ENCODE peak calls at places on chromosomes 4 and X, in five cellular contexts. One of them, this sample, is unnamed.

GRCh38 chrX:68462653-68463052 is 29.4 kb upstream of the OPHN1 start:
- DNase-seq in HCT116: peak
- DNase-seq in gastrocnemius medialis: no peak
- DNase-seq in GM12878: no peak
- DNase-seq in ovary: no peak
- DNase-seq in this sample: peak

GRCh38 chrX:149540133-149540620 is 635 bp upstream of the EOLA1 start:
- DNase-seq in HCT116: peak
- DNase-seq in ovary: peak
- DNase-seq in GM12878: no peak
- DNase-seq in gastrocnemius medialis: peak
- DNase-seq in this sample: peak

GRCh38 chr4:165737309-165737972 is 135.6 kb upstream of the TLL1 start:
- DNase-seq in gastrocnemius medialis: no peak
- DNase-seq in ovary: no peak
- DNase-seq in HCT116: no peak
- DNase-seq in GM12878: no peak
- DNase-seq in this sample: no peak

GRCh38 chr4:20662851-20663250 is 37.4 kb upstream of the PACRGL start:
- DNase-seq in gastrocnemius medialis: no peak
- DNase-seq in ovary: no peak
- DNase-seq in HCT116: no peak
- DNase-seq in GM12878: no peak
- DNase-seq in this sample: no peak

GRCh38 chr4:2428496-2429213 is 9.9 kb downstream of the CFAP99 start:
- DNase-seq in HCT116: no peak
- DNase-seq in gastrocnemius medialis: no peak
- DNase-seq in GM12878: no peak
- DNase-seq in ovary: no peak
- DNase-seq in this sample: no peak

GRCh38 chr4:151266542-151266941 is 10.4 kb upstream of the PRSS48 start:
- DNase-seq in HCT116: no peak
- DNase-seq in gastrocnemius medialis: no peak
- DNase-seq in GM12878: no peak
- DNase-seq in ovary: no peak
- DNase-seq in this sample: no peak

GRCh38 chrX:110341189-110342035 is 17.2 kb upstream of the RTL9 start:
- DNase-seq in ovary: no peak
- DNase-seq in HCT116: peak
- DNase-seq in GM12878: no peak
- DNase-seq in gastrocnemius medialis: no peak
- DNase-seq in this sample: no peak

GRCh38 chr4:100869266-100869665 is 351.4 kb upstream of the EMCN start:
- DNase-seq in gastrocnemius medialis: no peak
- DNase-seq in HCT116: no peak
- DNase-seq in GM12878: no peak
- DNase-seq in ovary: no peak
- DNase-seq in this sample: no peak

GRCh38 chr4:16034010-16034829 is 49.6 kb downstream of the PROM1 start:
- DNase-seq in HCT116: no peak
- DNase-seq in ovary: no peak
- DNase-seq in GM12878: no peak
- DNase-seq in gastrocnemius medialis: no peak
- DNase-seq in this sample: no peak

GRCh38 chr4:150769235-150769634 is 187.3 kb downstream of the MAB21L2 start:
- DNase-seq in GM12878: no peak
- DNase-seq in gastrocnemius medialis: no peak
- DNase-seq in ovary: no peak
- DNase-seq in HCT116: peak
- DNase-seq in this sample: no peak

GRCh38 chr4:81214518-81215218 is 354 bp downstream of the PRKG2 start:
- DNase-seq in gastrocnemius medialis: no peak
- DNase-seq in GM12878: no peak
- DNase-seq in HCT116: no peak
- DNase-seq in ovary: no peak
- DNase-seq in this sample: no peak

GRCh38 chr4:123043013-123043412 is 120.6 kb upstream of the NUDT6 start:
- DNase-seq in ovary: no peak
- DNase-seq in gastrocnemius medialis: no peak
- DNase-seq in HCT116: peak
- DNase-seq in GM12878: no peak
- DNase-seq in this sample: no peak

GRCh38 chrX:9249452-9249851 is 215.4 kb upstream of the TBL1X start:
- DNase-seq in ovary: no peak
- DNase-seq in GM12878: no peak
- DNase-seq in HCT116: no peak
- DNase-seq in gastrocnemius medialis: no peak
- DNase-seq in this sample: no peak

GRCh38 chr4:74364649-74365491 is at the start of gene EREG:
- DNase-seq in gastrocnemius medialis: no peak
- DNase-seq in HCT116: peak
- DNase-seq in GM12878: no peak
- DNase-seq in ovary: peak
- DNase-seq in this sample: peak

GRCh38 chr4:138063581-138063980 is 178.6 kb downstream of the SLC7A11 start:
- DNase-seq in ovary: no peak
- DNase-seq in GM12878: no peak
- DNase-seq in HCT116: no peak
- DNase-seq in gastrocnemius medialis: no peak
- DNase-seq in this sample: no peak

GRCh38 chrX:42803320-42803719 is 25.4 kb upstream of the PPP1R2C start:
- DNase-seq in HCT116: no peak
- DNase-seq in gastrocnemius medialis: no peak
- DNase-seq in GM12878: no peak
- DNase-seq in ovary: no peak
- DNase-seq in this sample: no peak

DNA sequence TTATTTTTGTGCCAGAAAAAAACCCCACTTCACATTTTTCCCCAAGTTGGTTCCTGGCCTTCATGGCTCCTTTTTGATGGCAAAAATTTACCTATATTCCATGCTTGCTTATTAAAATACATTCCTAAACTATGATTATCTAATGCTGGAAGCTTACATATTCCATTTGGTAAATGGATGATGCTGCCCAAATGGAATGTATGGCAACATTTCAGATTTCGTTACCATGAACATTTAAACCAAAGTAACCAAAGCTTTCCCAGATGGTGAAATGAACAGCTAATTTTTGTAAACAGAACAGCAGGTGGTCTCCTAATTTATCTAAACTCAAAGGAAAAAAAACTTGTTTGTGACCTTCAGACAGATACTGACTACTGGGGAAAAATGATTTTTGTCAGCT is 110.8 kb upstream of the TEX13A start:
- DNase-seq in GM12878: no peak
- DNase-seq in gastrocnemius medialis: no peak
- DNase-seq in HCT116: no peak
- DNase-seq in ovary: no peak
- DNase-seq in this sample: no peak
- TF ChIP-seq CTCF in GM12878: no peak
- TF ChIP-seq CTCF in gastrocnemius medialis: no peak
- TF ChIP-seq CTCF in HCT116: no peak
- TF ChIP-seq CTCF in ovary: no peak
- TF ChIP-seq CTCF in this sample: no peak

DNA sequence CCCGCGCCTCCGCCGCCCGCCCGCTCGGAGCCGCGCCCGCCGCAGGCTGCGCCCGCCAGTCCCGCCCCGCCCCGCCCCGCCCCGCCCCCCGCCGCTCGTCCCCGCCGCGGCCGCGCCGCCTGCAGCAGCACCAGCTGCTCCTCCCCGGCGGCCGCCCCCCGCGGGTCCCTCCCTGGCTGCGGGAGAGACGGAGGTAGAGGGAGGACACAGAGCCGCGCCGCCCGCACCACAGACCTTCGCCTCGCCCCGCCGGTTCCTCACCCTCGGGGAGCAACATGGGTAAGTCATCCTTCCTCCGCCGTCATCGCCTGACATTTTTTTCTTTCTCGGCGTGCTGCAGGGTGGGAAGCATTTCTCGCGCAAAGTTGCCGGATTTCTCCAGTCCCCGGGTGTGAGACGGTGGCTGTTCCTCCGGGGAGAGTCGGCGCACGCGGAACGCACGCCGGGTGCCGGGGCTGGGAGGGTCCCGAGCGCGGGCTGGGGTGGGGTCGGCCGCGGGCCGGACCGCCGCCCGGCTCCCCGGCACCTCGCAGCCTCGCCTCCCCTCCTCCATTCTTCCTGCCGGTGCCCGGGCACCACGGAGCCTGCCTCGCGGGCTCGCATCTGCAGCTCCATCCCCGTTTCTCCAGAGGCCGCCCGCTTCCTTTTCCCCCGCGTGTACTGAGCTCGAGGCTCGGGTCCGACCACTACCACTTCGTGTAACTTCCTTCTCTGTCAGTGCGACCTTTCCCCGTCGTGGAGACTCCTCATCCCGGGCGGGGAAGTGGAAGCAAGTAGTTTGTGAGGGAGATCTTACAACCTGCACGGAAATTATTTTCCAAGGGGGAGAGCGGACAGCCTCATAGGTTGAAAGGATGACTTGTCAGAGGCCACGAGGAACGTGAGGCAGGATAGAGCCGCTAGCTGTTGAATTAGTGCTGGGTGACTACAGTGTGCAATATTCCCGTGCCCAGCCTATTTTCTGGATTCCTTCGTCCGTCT is at the start of gene RAP1GDS1:
- DNase-seq in HCT116: peak
- DNase-seq in ovary: no peak
- DNase-seq in GM12878: no peak
- DNase-seq in gastrocnemius medialis: peak
- DNase-seq in this sample: peak
- TF ChIP-seq POLR2A in HCT116: peak
- TF ChIP-seq POLR2A in ovary: no peak
- TF ChIP-seq POLR2A in GM12878: no peak
- TF ChIP-seq POLR2A in gastrocnemius medialis: no peak
- TF ChIP-seq POLR2A in this sample: no peak

DNA sequence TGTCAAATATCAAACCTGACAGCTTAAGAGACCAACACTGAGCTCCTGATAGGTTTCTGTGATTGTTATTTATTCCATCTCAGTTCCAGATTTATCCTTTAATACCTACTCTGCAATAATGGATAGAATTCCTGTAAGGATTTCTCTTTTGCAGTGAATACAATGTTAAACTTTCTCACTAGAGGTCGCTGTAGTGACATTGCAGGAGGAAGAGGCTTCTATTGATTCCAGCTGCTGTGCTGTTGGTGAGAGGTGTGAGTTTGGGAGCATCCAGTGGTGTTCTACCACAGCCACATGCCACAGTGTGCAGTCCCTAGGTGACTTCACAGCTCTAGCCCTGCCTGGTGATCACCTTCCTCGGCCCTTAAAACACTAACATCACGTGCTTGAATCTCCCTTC is 34.6 kb upstream of the DCAF8L2 start:
- DNase-seq in gastrocnemius medialis: no peak
- DNase-seq in HCT116: no peak
- DNase-seq in ovary: no peak
- DNase-seq in GM12878: no peak
- DNase-seq in this sample: no peak
- TF ChIP-seq CTCF in gastrocnemius medialis: no peak
- TF ChIP-seq CTCF in HCT116: peak
- TF ChIP-seq CTCF in ovary: no peak
- TF ChIP-seq CTCF in GM12878: peak
- TF ChIP-seq CTCF in this sample: peak

DNA sequence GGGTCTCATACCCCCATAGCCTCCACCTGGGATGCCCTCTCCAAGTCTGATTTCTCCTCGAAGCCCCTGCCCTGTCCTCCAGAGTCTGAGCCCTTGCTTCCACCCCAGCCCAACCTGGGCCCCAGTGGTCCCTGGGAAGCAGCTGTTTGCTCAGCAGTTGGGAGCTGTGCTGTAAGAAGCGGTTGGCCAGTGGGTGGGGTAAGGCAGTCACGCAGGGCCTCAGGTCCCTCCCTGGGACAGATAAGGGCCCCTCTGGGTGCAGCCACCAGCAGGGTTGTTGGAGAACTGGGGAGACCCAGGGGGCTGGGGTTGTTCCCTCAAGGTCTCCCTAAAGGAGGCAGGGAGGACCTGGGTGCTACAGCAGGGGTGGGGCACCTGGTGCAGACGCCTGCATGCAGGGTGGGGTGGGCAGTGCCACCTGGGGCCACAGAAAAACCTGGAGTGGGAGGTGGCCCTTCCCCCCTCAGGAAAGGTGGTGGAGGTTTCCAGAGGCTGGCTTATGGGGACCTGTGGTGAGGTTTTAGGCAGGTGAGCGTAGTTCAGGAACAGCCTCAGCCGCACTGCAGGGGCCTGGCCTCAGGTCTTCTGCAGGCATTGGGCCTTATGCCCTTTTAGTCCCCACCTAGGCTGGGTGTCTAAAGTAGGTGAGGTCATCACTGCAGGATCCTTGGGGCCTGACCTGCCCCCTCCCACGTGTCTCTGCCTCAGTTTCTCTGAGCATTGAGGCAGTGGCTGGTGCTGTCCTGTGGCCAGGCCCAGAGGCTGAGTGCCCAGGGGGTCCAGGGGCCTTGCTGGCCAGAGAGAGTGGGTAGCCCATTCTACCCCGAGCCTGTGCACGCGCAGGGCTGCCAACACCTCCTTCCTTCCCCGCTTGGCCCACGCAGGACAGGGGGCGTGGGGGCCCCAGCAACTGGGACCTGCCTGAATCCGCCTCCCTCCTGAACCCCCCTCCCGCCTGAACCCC is 3.1 kb upstream of the SLC26A1 start:
- DNase-seq in ovary: no peak
- DNase-seq in HCT116: no peak
- DNase-seq in gastrocnemius medialis: no peak
- DNase-seq in GM12878: no peak
- DNase-seq in this sample: no peak
- TF ChIP-seq POLR2A in ovary: no peak
- TF ChIP-seq POLR2A in HCT116: no peak
- TF ChIP-seq POLR2A in gastrocnemius medialis: no peak
- TF ChIP-seq POLR2A in GM12878: no peak
- TF ChIP-seq POLR2A in this sample: no peak